ENCODE peak calls at places on chromosomes 5 and 9, in five cellular contexts. Q is aorta, Y is IMR-90, T is HCT116, W is testis. S is an unnamed sample.

GRCh38 chr5:44641820-44642219 is 166.9 kb upstream of the MRPS30 start:
- DNase-seq in Q (no peak), Y (no peak), T (no peak), W (no peak), S (no peak)

GRCh38 chr5:92265804-92266203 is 882.7 kb upstream of the ARRDC3 start:
- DNase-seq in Q (no peak), Y (no peak), T (no peak), W (no peak), S (no peak)

GRCh38 chr9:3804148-3804547 is 278.3 kb upstream of the RFX3 start:
- DNase-seq in Q (no peak), Y (peak; percentile 51), T (no peak), W (no peak), S (no peak)

GRCh38 chr5:14208071-14209021 is 65.2 kb downstream of the TRIO start:
- DNase-seq in Q (no peak), Y (peak; percentile 94), T (no peak), W (peak; percentile 48), S (no peak)

GRCh38 chr9:130765135-130766030 is 69.7 kb upstream of the ABL1 start:
- DNase-seq in Q (no peak), Y (peak; percentile 64), T (no peak), W (no peak), S (no peak)

GRCh38 chr5:133930061-133930823 is 38.2 kb downstream of the C5orf15 start:
- DNase-seq in Q (peak; percentile 91), Y (peak; percentile 75), T (no peak), W (no peak), S (peak; percentile 3)

GRCh38 chr5:116771466-116772151 is 197.0 kb upstream of the SEMA6A start:
- DNase-seq in Q (no peak), Y (no peak), T (no peak), W (no peak), S (no peak)

GRCh38 chr5:158461240-158461854 is 602.4 kb upstream of the CLINT1 start:
- DNase-seq in Q (no peak), Y (no peak), T (no peak), W (peak; percentile 82), S (no peak)

GRCh38 chr9:77019810-77020437 is 469 bp downstream of the FOXB2 start:
- DNase-seq in Q (peak; percentile 77), Y (no peak), T (no peak), W (no peak), S (peak; percentile 78)

GRCh38 chr5:112195924-112196323 is 223.2 kb downstream of the EPB41L4A start:
- DNase-seq in Q (no peak), Y (no peak), T (no peak), W (no peak), S (no peak)

GRCh38 chr5:68688547-68688946 is 405.3 kb upstream of the SLC30A5 start:
- DNase-seq in Q (no peak), Y (no peak), T (no peak), W (no peak), S (no peak)

GRCh38 chr5:123718238-123718637 is 206.3 kb downstream of the CSNK1G3 start:
- DNase-seq in Q (no peak), Y (peak; percentile 17), T (no peak), W (no peak), S (no peak)

GRCh38 chr5:72108200-72109050 is 1.1 kb downstream of the MAP1B start:
- DNase-seq in Q (peak; percentile 93), Y (peak; percentile 67), T (no peak), W (peak; percentile 87), S (peak; percentile 85)

GRCh38 chr9:37283730-37284235 is 138.7 kb upstream of the GRHPR start:
- DNase-seq in Q (no peak), Y (peak; percentile 87), T (no peak), W (no peak), S (peak; percentile 13)

GRCh38 chr9:94665606-94666005 is 26.3 kb upstream of the FBP1 start:
- DNase-seq in Q (no peak), Y (no peak), T (no peak), W (no peak), S (no peak)

GRCh38 chr9:1978941-1979340 is 36.2 kb upstream of the SMARCA2 start:
- DNase-seq in Q (no peak), Y (peak; percentile 45), T (no peak), W (no peak), S (no peak)

GRCh38 chr9:98709968-98710965 is 1.5 kb upstream of the GABBR2 start:
- DNase-seq in Q (no peak), Y (peak; percentile 73), T (no peak), W (peak; percentile 30), S (no peak)

GRCh38 chr9:101618693-101619092 is 23.9 kb upstream of the PPP3R2 start:
- DNase-seq in Q (no peak), Y (no peak), T (no peak), W (no peak), S (no peak)

GRCh38 chr9:132645306-132645705 is 24.5 kb downstream of the DDX31 start:
- DNase-seq in Q (no peak), Y (no peak), T (no peak), W (no peak), S (no peak)

GRCh38 chr5:91074615-91075014 is 308.5 kb downstream of the ARRDC3 start:
- DNase-seq in Q (no peak), Y (peak; percentile 89), T (no peak), W (no peak), S (no peak)

GRCh38 chr9:97441729-97442128 is 29.8 kb downstream of the TDRD7 start:
- DNase-seq in Q (no peak), Y (no peak), T (no peak), W (no peak), S (no peak)

GRCh38 chr5:149732500-149733128 is 2.5 kb downstream of the PPARGC1B start:
- DNase-seq in Q (no peak), Y (no peak), T (no peak), W (peak; percentile 38), S (peak; percentile 51)
- H3K4me3 ChIP-seq in Q (no peak overlapping the region), Y (no peak overlapping the region), T (peak overlapping the region; percentile 77), W (peak overlapping the region; percentile 81), S (peak overlapping the region; percentile 95)

GRCh38 chr5:135606431-135606830 is 27.6 kb upstream of the CXCL14 start:
- DNase-seq in Q (no peak), Y (no peak), T (no peak), W (no peak), S (no peak)
- H3K27me3 ChIP-seq in Q (no peaks in the 10 kb centered on the region), Y (peaks cover 14% of the 10 kb centered on the region), T (peaks cover 11% of the 10 kb centered on the region), W (no peaks in the 10 kb centered on the region), S (peaks cover 2% of the 10 kb centered on the region)

GRCh38 chr5:87136096-87136495 is 131.6 kb upstream of the RASA1 start:
- DNase-seq in Q (no peak), Y (no peak), T (no peak), W (no peak), S (no peak)
- H3K4me3 ChIP-seq in Q (no peak overlapping the region), Y (no peak overlapping the region), T (no peak overlapping the region), W (no peak overlapping the region), S (no peak overlapping the region)

DNA sequence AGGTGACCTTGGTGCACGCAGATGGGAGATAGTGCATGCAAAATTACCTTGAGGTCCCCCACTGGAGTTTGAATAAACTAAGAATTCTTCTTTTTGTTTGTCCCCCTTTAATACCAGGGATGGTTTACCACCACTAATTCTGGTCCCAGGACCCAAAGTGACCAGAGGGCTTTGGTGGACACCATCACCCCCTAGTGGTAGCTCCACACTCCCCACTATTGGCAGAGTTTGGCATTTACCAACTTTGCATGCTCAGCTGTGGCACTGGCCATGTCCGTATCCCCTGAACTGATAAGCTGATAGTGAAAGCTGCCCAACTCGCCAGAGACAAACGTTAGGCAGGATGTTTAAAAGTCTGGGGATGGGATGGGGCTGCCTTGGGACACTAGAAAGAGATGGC is 3.3 kb downstream of the ASTN2 start:
- DNase-seq in Q (no peak), Y (peak; percentile 6), T (no peak), W (peak; percentile 61), S (peak; percentile 83)
- H3K27me3 ChIP-seq in Q (no peaks in the 10 kb centered on the region), Y (peaks cover 34% of the 10 kb centered on the region), T (no peaks in the 10 kb centered on the region), W (no peaks in the 10 kb centered on the region), S (peaks cover 42% of the 10 kb centered on the region)

GRCh38 chr9:110257971-110258370 is 1.7 kb upstream of the TXN start:
- DNase-seq in Q (no peak), Y (peak; percentile 15), T (no peak), W (no peak), S (no peak)
- H3K4me3 ChIP-seq in Q (no peak overlapping the region), Y (no peak overlapping the region), T (peak overlapping the region; percentile 86), W (no peak overlapping the region), S (no peak overlapping the region)

DNA sequence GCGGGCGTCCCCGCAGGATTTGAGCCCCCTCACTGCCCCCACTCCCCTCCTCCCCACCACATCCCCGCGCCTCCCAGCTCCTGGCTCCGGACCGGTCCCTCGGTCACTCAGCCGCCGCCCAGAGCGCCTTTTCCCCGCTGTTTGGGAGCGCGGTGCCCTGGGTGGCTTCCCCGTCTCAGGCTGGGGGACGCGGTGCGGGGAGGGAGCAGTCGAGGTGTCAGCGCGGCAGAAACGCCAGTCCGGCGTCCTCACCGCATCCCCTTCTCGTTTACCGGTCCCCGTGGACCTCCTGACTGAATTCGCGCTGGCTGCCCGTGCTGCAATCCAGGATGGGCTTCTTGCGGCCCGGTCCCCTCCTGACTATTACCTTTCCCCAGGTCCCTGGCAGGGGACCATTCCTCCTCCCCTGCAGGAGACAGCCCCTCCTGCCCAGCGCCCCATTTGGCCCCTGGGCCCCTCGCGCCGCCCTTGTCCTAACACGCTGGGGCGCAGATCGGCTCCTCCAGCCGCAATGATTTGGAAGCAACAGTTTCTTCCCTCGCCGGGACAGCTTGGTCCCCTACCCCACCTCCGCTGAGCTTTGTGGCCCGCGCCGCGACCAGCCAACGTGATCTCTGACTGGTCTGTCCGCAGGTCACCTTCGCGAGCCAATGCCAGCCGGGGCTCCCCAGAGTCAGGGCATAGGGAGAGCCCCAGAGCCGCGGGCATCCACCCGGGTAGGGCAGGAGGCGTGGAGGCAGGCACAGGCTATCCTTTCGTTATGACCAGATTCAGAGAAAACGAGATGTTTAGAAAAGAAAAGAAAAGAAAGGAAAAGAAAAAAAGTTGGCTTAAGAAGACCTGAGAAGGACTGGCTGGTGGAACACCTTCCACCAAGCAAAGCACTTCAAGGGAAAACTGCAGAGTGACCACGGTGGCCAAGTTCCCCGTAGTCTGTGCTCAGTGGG is 1.2 kb downstream of the ANKRD33B start:
- DNase-seq in Q (peak; percentile 83), Y (no peak), T (no peak), W (no peak), S (peak; percentile 79)
- H3K27me3 ChIP-seq in Q (no peaks in the 10 kb centered on the region), Y (no peaks in the 10 kb centered on the region), T (no peaks in the 10 kb centered on the region), W (no peaks in the 10 kb centered on the region), S (peaks cover 55% of the 10 kb centered on the region)

GRCh38 chr5:114007678-114008077 is 354.2 kb upstream of the KCNN2 start:
- DNase-seq in Q (no peak), Y (no peak), T (no peak), W (no peak), S (no peak)
- H3K4me3 ChIP-seq in Q (no peak overlapping the region), Y (no peak overlapping the region), T (no peak overlapping the region), W (no peak overlapping the region), S (no peak overlapping the region)

DNA sequence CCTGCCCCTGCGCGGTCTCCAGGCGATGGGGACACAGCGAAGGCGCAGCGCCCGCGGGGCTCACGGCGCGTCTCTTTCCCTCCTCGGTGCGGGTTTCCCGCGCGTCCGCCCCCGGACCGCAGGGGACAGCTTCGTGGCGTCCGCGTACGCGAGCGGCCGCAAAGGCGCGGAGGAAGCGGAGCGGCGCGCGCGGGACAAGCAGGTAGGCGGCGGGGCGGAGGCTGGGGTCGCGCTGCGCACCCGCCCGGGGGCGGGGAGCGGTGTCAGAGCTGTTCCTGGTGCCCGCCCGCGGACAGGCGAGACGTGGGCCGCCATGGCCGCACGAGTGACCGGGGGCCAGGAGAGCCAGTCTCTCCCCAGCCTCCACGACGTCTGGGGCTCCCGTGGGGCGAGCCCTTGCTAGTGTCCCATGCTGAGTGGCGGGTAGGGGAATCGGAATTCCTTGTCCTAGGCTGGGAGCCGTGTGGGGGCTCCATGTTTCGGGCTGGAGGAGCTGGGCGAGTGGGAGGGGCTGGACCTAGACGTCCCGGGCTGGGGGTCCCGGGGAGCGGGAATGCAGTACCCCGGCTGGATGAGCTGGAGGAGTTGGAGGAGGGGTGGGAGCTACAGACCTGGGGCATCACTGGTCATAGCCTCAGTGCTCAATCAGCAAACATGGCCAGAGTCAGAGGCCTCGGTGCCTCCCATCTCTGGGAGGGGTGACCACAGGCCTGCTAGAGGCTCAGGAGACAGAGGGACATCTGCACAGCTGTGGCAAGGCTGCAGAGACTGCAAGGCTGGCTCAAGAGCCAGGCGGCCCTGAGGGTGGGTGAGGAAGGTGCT is 968 bp downstream of the NKD2 start:
- DNase-seq in Q (peak; percentile 70), Y (no peak), T (no peak), W (peak; percentile 15), S (peak; percentile 84)
- H3K27me3 ChIP-seq in Q (no peaks in the 10 kb centered on the region), Y (peaks cover 78% of the 10 kb centered on the region), T (no peaks in the 10 kb centered on the region), W (no peaks in the 10 kb centered on the region), S (peaks cover 46% of the 10 kb centered on the region)

S was measured in H7.